ENCODE peak calls at places on chromosomes 3 and 15, in four cellular contexts. One of them, this sample, is unnamed.
A peak's percentile ranks its signal among the peaks of the same experiment; 100 is the strongest.

GRCh38 chr3:27610800-27611199 is 111.3 kb downstream of the EOMES start:
- DNase-seq in A549: no peak
- DNase-seq in H9: no peak
- DNase-seq in K562: no peak
- DNase-seq in this sample: no peak

GRCh38 chr15:48795901-48796300 is 15.0 kb downstream of the CEP152 start:
- DNase-seq in A549: no peak
- DNase-seq in H9: no peak
- DNase-seq in K562: peak; percentile 26
- DNase-seq in this sample: no peak

GRCh38 chr3:46733026-46733800 is 15.5 kb upstream of the PRSS50 start:
- DNase-seq in A549: no peak
- DNase-seq in H9: peak; percentile 17
- DNase-seq in K562: no peak
- DNase-seq in this sample: no peak

GRCh38 chr15:99248000-99248727 is 1.2 kb downstream of the TTC23 start:
- DNase-seq in A549: no peak
- DNase-seq in H9: no peak
- DNase-seq in K562: no peak
- DNase-seq in this sample: no peak

GRCh38 chr15:51970132-51970817 is 1.3 kb downstream of the LEO1 start:
- DNase-seq in A549: no peak
- DNase-seq in H9: no peak
- DNase-seq in K562: no peak
- DNase-seq in this sample: no peak

GRCh38 chr3:173009410-173009809 is 131.6 kb downstream of the SPATA16 start:
- DNase-seq in A549: no peak
- DNase-seq in H9: peak; percentile 32
- DNase-seq in K562: no peak
- DNase-seq in this sample: no peak

GRCh38 chr3:181176610-181177009 is 187.1 kb upstream of the DNAJC19 start:
- DNase-seq in A549: peak; percentile 2
- DNase-seq in H9: peak; percentile 32
- DNase-seq in K562: no peak
- DNase-seq in this sample: peak; percentile 26

GRCh38 chr15:27638950-27639349 is 460.2 kb downstream of the OCA2 start:
- DNase-seq in A549: no peak
- DNase-seq in H9: no peak
- DNase-seq in K562: no peak
- DNase-seq in this sample: no peak

GRCh38 chr3:198107840-198108734 is 148.1 kb downstream of the LMLN start:
- DNase-seq in A549: no peak
- DNase-seq in H9: no peak
- DNase-seq in K562: peak; percentile 52
- DNase-seq in this sample: no peak

GRCh38 chr3:193354423-193354822 is 24.1 kb downstream of the ATP13A5 start:
- DNase-seq in A549: no peak
- DNase-seq in H9: no peak
- DNase-seq in K562: no peak
- DNase-seq in this sample: no peak

GRCh38 chr3:179410317-179410716 is 41.0 kb downstream of the GNB4 start:
- DNase-seq in A549: no peak
- DNase-seq in H9: no peak
- DNase-seq in K562: no peak
- DNase-seq in this sample: no peak

GRCh38 chr15:82146990-82147461 is 101.2 kb upstream of the MEX3B start:
- DNase-seq in A549: peak; percentile 61
- DNase-seq in H9: no peak
- DNase-seq in K562: peak; percentile 38
- DNase-seq in this sample: peak; percentile 86

GRCh38 chr3:44114142-44114541 is 127.5 kb upstream of the TOPAZ1 start:
- DNase-seq in A549: no peak
- DNase-seq in H9: peak; percentile 87
- DNase-seq in K562: peak; percentile 72
- DNase-seq in this sample: no peak

GRCh38 chr3:61331937-61332590 is 80.8 kb upstream of the FHIT start:
- DNase-seq in A549: no peak
- DNase-seq in H9: peak; percentile 38
- DNase-seq in K562: no peak
- DNase-seq in this sample: no peak

GRCh38 chr15:89820651-89821611 is 6.3 kb upstream of the ANPEP start:
- DNase-seq in A549: peak; percentile 81
- DNase-seq in H9: no peak
- DNase-seq in K562: no peak
- DNase-seq in this sample: peak; percentile 66

GRCh38 chr15:56411122-56411749 is 46.0 kb downstream of the TEX9 start:
- DNase-seq in A549: no peak
- DNase-seq in H9: no peak
- DNase-seq in K562: no peak
- DNase-seq in this sample: no peak

GRCh38 chr15:90449206-90449735 is 61.2 kb downstream of the IQGAP1 start:
- DNase-seq in A549: no peak
- DNase-seq in H9: no peak
- DNase-seq in K562: no peak
- DNase-seq in this sample: no peak

GRCh38 chr15:73108676-73109075 is 56.4 kb downstream of the NEO1 start:
- DNase-seq in A549: no peak
- DNase-seq in H9: no peak
- DNase-seq in K562: no peak
- DNase-seq in this sample: no peak

GRCh38 chr15:100878130-100878529 is 1.5 kb upstream of the ALDH1A3 start:
- DNase-seq in A549: no peak
- DNase-seq in H9: no peak
- DNase-seq in K562: no peak
- DNase-seq in this sample: no peak

GRCh38 chr15:68157074-68157473 is 48.1 kb downstream of the CALML4 start:
- DNase-seq in A549: no peak
- DNase-seq in H9: no peak
- DNase-seq in K562: no peak
- DNase-seq in this sample: no peak

DNA sequence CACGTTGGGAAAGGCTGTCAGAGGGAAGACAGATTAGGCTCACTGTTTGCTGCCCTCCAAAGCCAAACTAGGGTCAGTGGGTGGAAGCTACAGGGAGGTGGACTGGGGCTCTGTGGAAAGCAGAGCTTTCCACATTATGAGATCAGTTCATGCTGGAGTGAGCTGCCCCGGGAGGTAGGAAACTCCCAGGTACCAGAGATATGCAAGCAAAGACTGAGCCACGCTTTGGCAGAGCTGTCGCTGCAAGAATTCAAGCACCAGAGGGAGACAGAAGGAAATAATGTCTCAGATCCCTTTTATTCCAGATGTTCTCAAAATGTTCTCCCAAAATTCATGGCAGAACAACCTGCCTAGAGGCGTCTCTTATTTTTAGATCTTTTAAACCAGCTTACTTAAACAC is 286.6 kb downstream of the WDR72 start:
- DNase-seq in A549: no peak
- DNase-seq in H9: no peak
- DNase-seq in K562: no peak
- DNase-seq in this sample: no peak
- TF ChIP-seq CTCF in A549: no peak
- TF ChIP-seq CTCF in H9: peak; percentile 22
- TF ChIP-seq CTCF in K562: no peak
- TF ChIP-seq CTCF in this sample: no peak

DNA sequence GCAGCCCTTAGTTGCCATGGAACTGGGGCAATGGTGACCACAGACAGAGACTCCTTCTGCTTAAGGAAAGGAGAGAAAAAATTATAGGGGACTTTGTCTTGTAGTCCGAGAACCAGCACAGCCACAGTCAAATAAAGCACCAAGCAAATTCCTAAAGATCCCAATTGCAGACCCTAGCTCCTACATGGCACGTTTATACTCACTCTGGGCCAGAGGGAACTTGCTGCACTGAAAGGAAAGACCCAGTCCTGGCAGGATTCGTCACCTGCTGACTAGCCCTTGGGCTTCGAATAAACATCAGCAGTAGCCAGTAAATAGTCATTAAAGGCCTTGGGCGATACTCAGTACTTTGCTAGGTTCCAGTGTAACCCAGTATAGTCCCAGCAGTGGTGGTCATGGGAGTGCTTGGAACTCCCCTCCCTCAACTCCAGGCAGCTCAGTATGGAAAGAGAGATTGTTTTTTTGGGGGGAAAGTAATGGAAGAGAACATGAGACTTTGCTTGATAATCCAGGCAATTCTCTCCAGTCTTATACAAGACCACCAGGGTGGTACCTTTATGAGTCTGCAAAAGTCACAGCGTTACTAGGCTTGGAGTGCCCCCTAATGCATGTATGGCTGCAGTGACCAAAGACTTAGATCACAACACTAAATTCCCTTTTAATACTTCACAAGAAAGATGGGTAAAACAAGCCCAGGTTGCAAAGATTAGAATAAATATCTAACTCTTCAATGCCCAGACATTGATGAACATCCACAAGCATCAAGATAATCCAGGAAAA is 66.4 kb upstream of the AGTR1 start:
- DNase-seq in A549: no peak
- DNase-seq in H9: peak; percentile 49
- DNase-seq in K562: no peak
- DNase-seq in this sample: no peak
- TF ChIP-seq CTCF in A549: peak; percentile 41
- TF ChIP-seq CTCF in H9: peak; percentile 78
- TF ChIP-seq CTCF in K562: no peak
- TF ChIP-seq CTCF in this sample: no peak

GRCh38 chr3:138944136-138944658 is 2.7 kb downstream of the FOXL2 start:
- DNase-seq in A549: no peak
- DNase-seq in H9: peak; percentile 62
- DNase-seq in K562: no peak
- DNase-seq in this sample: no peak

GRCh38 chr3:138947303-138948121 is 495 bp downstream of the FOXL2NB start:
- DNase-seq in A549: no peak
- DNase-seq in H9: peak; percentile 50
- DNase-seq in K562: peak; percentile 67
- DNase-seq in this sample: no peak

GRCh38 chr3:138946554-138947302 is at the start of the genes FOXL2 and FOXL2NB:
- DNase-seq in A549: peak; percentile 23
- DNase-seq in H9: peak; percentile 86
- DNase-seq in K562: peak; percentile 79
- DNase-seq in this sample: no peak

GRCh38 chr3:138944842-138945645 is 1.9 kb downstream of the FOXL2 start:
- DNase-seq in A549: no peak
- DNase-seq in H9: peak; percentile 75
- DNase-seq in K562: peak; percentile 42
- DNase-seq in this sample: no peak

DNA sequence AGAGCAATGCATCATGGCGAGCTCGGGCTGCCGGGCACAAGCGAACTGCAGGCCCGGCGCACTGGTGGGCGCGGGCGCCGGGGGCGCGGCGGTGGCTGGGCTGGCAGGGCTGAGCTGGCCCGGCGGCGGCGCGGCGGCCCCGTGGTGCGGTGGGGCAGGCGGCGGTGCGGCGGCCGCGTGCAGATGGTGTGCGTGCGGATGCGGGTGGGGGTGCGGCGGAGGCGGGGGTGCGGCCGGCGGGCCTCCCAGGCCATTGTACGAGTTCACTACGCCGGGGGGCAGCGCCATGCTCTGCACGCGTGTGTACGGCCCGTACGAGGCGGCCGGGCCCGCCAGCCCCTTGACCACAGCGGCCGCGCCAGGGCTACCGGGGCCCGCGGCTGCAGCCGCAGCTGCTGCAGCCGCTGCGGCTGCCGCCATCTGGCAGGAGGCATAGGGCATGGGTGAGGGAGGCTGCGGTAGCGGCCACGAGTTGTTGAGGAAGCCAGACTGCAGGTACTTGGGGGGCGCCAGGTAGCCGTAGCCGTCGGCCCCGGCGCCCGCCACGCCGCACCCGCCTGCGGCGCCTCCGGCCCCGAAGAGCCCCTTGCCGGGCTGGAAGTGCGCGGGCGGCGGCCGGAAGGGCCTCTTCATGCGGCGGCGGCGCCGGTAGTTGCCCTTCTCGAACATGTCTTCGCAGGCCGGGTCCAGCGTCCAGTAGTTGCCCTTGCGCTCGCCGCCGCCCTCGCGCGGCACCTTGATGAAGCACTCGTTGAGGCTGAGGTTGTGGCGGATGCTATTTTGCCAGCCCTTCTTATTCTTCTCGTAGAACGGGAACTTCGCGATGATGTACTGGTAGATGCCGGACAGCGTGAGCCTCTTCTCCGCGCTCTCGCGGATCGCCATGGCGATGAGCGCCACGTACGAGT is 1.0 kb downstream of the FOXL2 start:
- DNase-seq in A549: peak; percentile 35
- DNase-seq in H9: peak; percentile 64
- DNase-seq in K562: peak; percentile 57
- DNase-seq in this sample: no peak
- TF ChIP-seq CTCF in A549: peak; percentile 39
- TF ChIP-seq CTCF in H9: peak; percentile 51
- TF ChIP-seq CTCF in K562: peak; percentile 68
- TF ChIP-seq CTCF in this sample: peak; percentile 19

GRCh38 chr15:45795487-45796069 is 160.7 kb downstream of the SQOR start:
- DNase-seq in A549: no peak
- DNase-seq in H9: peak; percentile 63
- DNase-seq in K562: no peak
- DNase-seq in this sample: peak; percentile 46

GRCh38 chr15:45794768-45795486 is 160.1 kb downstream of the SQOR start:
- DNase-seq in A549: no peak
- DNase-seq in H9: no peak
- DNase-seq in K562: no peak
- DNase-seq in this sample: no peak

GRCh38 chr15:45785897-45786296 is 151.1 kb downstream of the SQOR start:
- DNase-seq in A549: no peak
- DNase-seq in H9: no peak
- DNase-seq in K562: no peak
- DNase-seq in this sample: no peak

GRCh38 chr15:45794304-45794703 is 159.5 kb downstream of the SQOR start:
- DNase-seq in A549: no peak
- DNase-seq in H9: no peak
- DNase-seq in K562: no peak
- DNase-seq in this sample: no peak

GRCh38 chr15:45790325-45790943 is 155.6 kb downstream of the SQOR start:
- DNase-seq in A549: peak; percentile 15
- DNase-seq in H9: peak; percentile 33
- DNase-seq in K562: peak; percentile 9
- DNase-seq in this sample: peak; percentile 45
- TF ChIP-seq CTCF in A549: peak; percentile 46
- TF ChIP-seq CTCF in H9: peak; percentile 80
- TF ChIP-seq CTCF in K562: no peak
- TF ChIP-seq CTCF in this sample: peak; percentile 36

This sample was measured in RWPE1.